ENCODE peak calls at places on chromosome 5, in eight cellular contexts. H, N, O, M, A, F, T and Z are unnamed samples.

GRCh38 chr5:149796025-149796424 is 65.9 kb downstream of the PPARGC1B start:
- DNase-seq in H (no peak), N (no peak), O (no peak), M (peak; percentile 22), A (no peak), F (no peak), T (peak; percentile 36), Z (no peak)

GRCh38 chr5:53249529-53249928 is 140.0 kb upstream of the MOCS2 start:
- DNase-seq in H (no peak), N (peak; percentile 25), O (peak; percentile 22), M (peak; percentile 70), A (peak; percentile 20), F (no peak), T (peak; percentile 98), Z (no peak)

GRCh38 chr5:163459465-163459887 is 426 bp downstream of the NUDCD2 start:
- DNase-seq in H (no peak), N (no peak), O (no peak), M (no peak), A (no peak), F (no peak), T (peak; percentile 23), Z (no peak)

GRCh38 chr5:172543484-172544298 is 89.4 kb upstream of the SH3PXD2B start:
- DNase-seq in H (peak; percentile 18), N (no peak), O (no peak), M (no peak), A (no peak), F (no peak), T (no peak), Z (no peak)

GRCh38 chr5:159402328-159402727 is 72.0 kb upstream of the IL12B start:
- DNase-seq in H (peak; percentile 65), N (no peak), O (no peak), M (no peak), A (no peak), F (no peak), T (no peak), Z (no peak)

GRCh38 chr5:142660196-142660595 is 25.7 kb downstream of the FGF1 start:
- DNase-seq in H (no peak), N (no peak), O (no peak), M (no peak), A (no peak), F (no peak), T (no peak), Z (no peak)

GRCh38 chr5:6962256-6962655 is 249.0 kb downstream of the TENT4A start:
- DNase-seq in H (no peak), N (no peak), O (no peak), M (no peak), A (no peak), F (peak; percentile 91), T (no peak), Z (no peak)

GRCh38 chr5:123028222-123028621 is 8.3 kb downstream of the PPIC start:
- DNase-seq in H (no peak), N (no peak), O (no peak), M (no peak), A (no peak), F (no peak), T (no peak), Z (no peak)

GRCh38 chr5:135085133-135085935 is 51.3 kb upstream of the PITX1 start:
- DNase-seq in H (peak; percentile 38), N (no peak), O (no peak), M (peak; percentile 51), A (no peak), F (no peak), T (peak; percentile 23), Z (no peak)

GRCh38 chr5:179258922-179259730 is 86.1 kb downstream of the ADAMTS2 start:
- DNase-seq in H (peak; percentile 64), N (no peak), O (peak; percentile 41), M (no peak), A (no peak), F (no peak), T (peak; percentile 72), Z (peak; percentile 91)

GRCh38 chr5:186091-187041 is 4.9 kb upstream of the LRRC14B start:
- DNase-seq in H (no peak), N (no peak), O (no peak), M (no peak), A (no peak), F (no peak), T (no peak), Z (no peak)

GRCh38 chr5:67355135-67355729 is 158.6 kb upstream of the CD180 start:
- DNase-seq in H (no peak), N (no peak), O (no peak), M (no peak), A (no peak), F (no peak), T (no peak), Z (no peak)

GRCh38 chr5:10622810-10623209 is 58.9 kb downstream of the ANKRD33B start:
- DNase-seq in H (no peak), N (no peak), O (no peak), M (no peak), A (no peak), F (no peak), T (no peak), Z (no peak)

GRCh38 chr5:160506006-160507004 is 84.7 kb downstream of the PTTG1 start:
- DNase-seq in H (no peak), N (peak; percentile 38), O (peak; percentile 28), M (no peak), A (no peak), F (no peak), T (peak; percentile 54), Z (no peak)

GRCh38 chr5:144142030-144142825 is 28.2 kb downstream of the YIPF5 start:
- DNase-seq in H (no peak), N (no peak), O (peak; percentile 59), M (peak; percentile 60), A (peak; percentile 36), F (no peak), T (peak; percentile 67), Z (peak; percentile 65)

GRCh38 chr5:156354571-156354970 is 27.6 kb downstream of the SGCD start:
- DNase-seq in H (no peak), N (no peak), O (no peak), M (no peak), A (no peak), F (no peak), T (peak; percentile 68), Z (no peak)

GRCh38 chr5:115907177-115907576 is 55.1 kb upstream of the LVRN start:
- DNase-seq in H (no peak), N (no peak), O (no peak), M (no peak), A (no peak), F (no peak), T (no peak), Z (no peak)

GRCh38 chr5:161256957-161257356 is 289.6 kb downstream of the GABRB2 start:
- DNase-seq in H (no peak), N (no peak), O (no peak), M (no peak), A (no peak), F (no peak), T (no peak), Z (no peak)

GRCh38 chr5:179370490-179371122 is 25.3 kb upstream of the ADAMTS2 start:
- DNase-seq in H (peak; percentile 37), N (peak; percentile 12), O (no peak), M (no peak), A (no peak), F (no peak), T (no peak), Z (no peak)

GRCh38 chr5:6748142-6748541 is 34.9 kb downstream of the TENT4A start:
- DNase-seq in H (peak; percentile 42), N (no peak), O (no peak), M (no peak), A (no peak), F (no peak), T (no peak), Z (no peak)

DNA sequence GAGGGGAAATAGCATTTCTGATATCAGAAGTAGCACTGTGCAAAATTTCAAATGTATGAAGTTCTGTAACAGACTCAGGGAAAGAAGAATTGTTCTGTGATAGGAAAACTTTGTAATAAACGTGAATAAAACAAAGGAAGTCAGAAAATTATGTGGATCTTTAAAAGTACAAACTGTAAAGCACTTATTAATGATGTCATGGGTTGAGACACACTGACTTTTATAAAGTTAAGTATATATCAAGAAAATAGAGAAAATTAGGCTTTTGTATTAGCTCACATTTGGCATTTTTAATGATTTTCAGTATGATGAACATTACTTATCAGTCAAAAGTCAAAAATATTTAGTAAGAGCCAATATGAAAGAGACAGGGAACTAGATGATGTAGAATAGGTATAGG is 1081.7 kb upstream of the EDIL3 start:
- DNase-seq in H (no peak), N (no peak), O (no peak), M (no peak), A (no peak), F (no peak), T (no peak), Z (no peak)
- H3K9me3 ChIP-seq in H (no peaks in the 10 kb centered on the region), N (peaks cover 5% of the 10 kb centered on the region), O (no peaks in the 10 kb centered on the region), M (no peaks in the 10 kb centered on the region), A (no peaks in the 10 kb centered on the region), F (no peaks in the 10 kb centered on the region), T (peaks cover 8% of the 10 kb centered on the region), Z (no peaks in the 10 kb centered on the region)

GRCh38 chr5:167967494-167968180 is 323.8 kb upstream of the WWC1 start:
- DNase-seq in H (no peak), N (no peak), O (no peak), M (no peak), A (no peak), F (no peak), T (no peak), Z (peak; percentile 21)
- TF ChIP-seq CTCF in H (no peak), N (no peak), O (peak; percentile 23), M (no peak), A (no peak), F (no peak), T (no peak), Z (peak; percentile 9)

GRCh38 chr5:36017004-36017403 is 25.8 kb upstream of the UGT3A1 start:
- DNase-seq in H (no peak), N (no peak), O (no peak), M (no peak), A (no peak), F (no peak), T (no peak), Z (no peak)

GRCh38 chr5:36017622-36018021 is 26.4 kb upstream of the UGT3A1 start:
- DNase-seq in H (no peak), N (no peak), O (no peak), M (no peak), A (no peak), F (no peak), T (no peak), Z (no peak)

GRCh38 chr5:36013182-36013581 is 22.0 kb upstream of the UGT3A1 start:
- DNase-seq in H (no peak), N (no peak), O (no peak), M (no peak), A (no peak), F (no peak), T (no peak), Z (no peak)
- H3K9me3 ChIP-seq in H (peaks cover 4% of the 10 kb centered on the region), N (peaks cover 17% of the 10 kb centered on the region), O (no peaks in the 10 kb centered on the region), M (no peaks in the 10 kb centered on the region), A (no peaks in the 10 kb centered on the region), F (peaks cover 38% of the 10 kb centered on the region), T (no peaks in the 10 kb centered on the region), Z (no peaks in the 10 kb centered on the region)

DNA sequence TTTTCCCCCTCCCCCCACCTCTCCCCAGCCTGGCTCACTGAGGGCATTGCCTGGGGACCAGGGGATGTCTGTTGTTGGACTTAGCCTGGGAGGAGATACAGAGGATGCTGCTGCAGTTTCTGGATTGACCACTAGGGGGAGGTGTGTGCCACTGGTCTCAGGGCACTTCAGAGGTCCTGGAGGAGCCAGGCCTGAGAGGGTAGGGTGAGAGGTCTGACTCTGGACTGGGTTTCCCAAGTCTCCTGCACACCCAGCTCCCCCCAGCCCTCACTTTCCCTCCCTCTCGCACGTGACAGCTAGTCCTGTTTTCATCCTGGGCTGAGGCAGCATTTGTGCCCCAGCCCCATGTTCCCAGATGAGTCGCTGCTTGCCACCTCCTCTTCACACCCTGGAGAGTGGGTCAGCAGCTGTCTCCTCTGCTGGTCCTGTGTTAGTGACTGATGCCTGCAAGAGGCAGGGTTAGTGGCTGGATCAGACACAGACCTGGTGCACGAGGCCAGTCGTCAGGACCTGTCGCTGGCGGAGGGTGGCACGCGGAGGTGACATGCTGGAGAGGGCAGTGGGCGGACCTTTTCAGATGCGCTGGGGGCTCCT is 4.4 kb downstream of the IL3 start:
- DNase-seq in H (peak; percentile 82), N (peak; percentile 67), O (peak; percentile 82), M (peak; percentile 78), A (peak; percentile 81), F (peak; percentile 88), T (peak; percentile 70), Z (peak; percentile 79)
- TF ChIP-seq CTCF in H (peak; percentile 95), N (peak; percentile 91), O (peak; percentile 76), M (peak; percentile 73), A (peak; percentile 95), F (peak; percentile 96), T (peak; percentile 86), Z (peak; percentile 99)